ENCODE peak calls at places on chromosomes 16 and 17, in eight cellular contexts. One of them, this sample, is unnamed.

GRCh38 chr17:27974531-27975145 is 67.8 kb upstream of the NLK start:
- DNase-seq in GM12865: no peak
- DNase-seq in mesothelial cell of epicardium: no peak
- DNase-seq in LoVo: no peak
- DNase-seq in amniotic stem cell: no peak
- DNase-seq in lung: no peak
- DNase-seq in neural crest cell: no peak
- DNase-seq in H7: no peak
- DNase-seq in this sample: no peak

GRCh38 chr17:32461853-32462617 is 17.7 kb downstream of the PSMD11 start:
- DNase-seq in GM12865: peak; percentile 74
- DNase-seq in mesothelial cell of epicardium: peak; percentile 62
- DNase-seq in LoVo: peak; percentile 45
- DNase-seq in amniotic stem cell: no peak
- DNase-seq in lung: no peak
- DNase-seq in neural crest cell: peak; percentile 63
- DNase-seq in H7: peak; percentile 59
- DNase-seq in this sample: peak; percentile 69

GRCh38 chr17:57130708-57131461 is 45.8 kb downstream of the AKAP1 start:
- DNase-seq in GM12865: peak; percentile 88
- DNase-seq in mesothelial cell of epicardium: peak; percentile 84
- DNase-seq in LoVo: peak; percentile 81
- DNase-seq in amniotic stem cell: peak; percentile 62
- DNase-seq in lung: peak; percentile 85
- DNase-seq in neural crest cell: peak; percentile 91
- DNase-seq in H7: peak; percentile 97
- DNase-seq in this sample: peak; percentile 70

GRCh38 chr16:51141541-51141940 is 9.5 kb downstream of the SALL1 start:
- DNase-seq in GM12865: no peak
- DNase-seq in mesothelial cell of epicardium: no peak
- DNase-seq in LoVo: no peak
- DNase-seq in amniotic stem cell: no peak
- DNase-seq in lung: no peak
- DNase-seq in neural crest cell: no peak
- DNase-seq in H7: no peak
- DNase-seq in this sample: no peak

GRCh38 chr17:3809135-3809534 is 8.1 kb upstream of the ITGAE start:
- DNase-seq in GM12865: no peak
- DNase-seq in mesothelial cell of epicardium: no peak
- DNase-seq in LoVo: no peak
- DNase-seq in amniotic stem cell: no peak
- DNase-seq in lung: no peak
- DNase-seq in neural crest cell: no peak
- DNase-seq in H7: no peak
- DNase-seq in this sample: no peak

GRCh38 chr17:16255481-16255901 is 38.5 kb downstream of the PIGL start:
- DNase-seq in GM12865: no peak
- DNase-seq in mesothelial cell of epicardium: no peak
- DNase-seq in LoVo: no peak
- DNase-seq in amniotic stem cell: no peak
- DNase-seq in lung: peak; percentile 62
- DNase-seq in neural crest cell: no peak
- DNase-seq in H7: peak; percentile 47
- DNase-seq in this sample: no peak

GRCh38 chr17:2179615-2180295 is 123.8 kb downstream of the SMG6 start:
- DNase-seq in GM12865: no peak
- DNase-seq in mesothelial cell of epicardium: peak; percentile 73
- DNase-seq in LoVo: no peak
- DNase-seq in amniotic stem cell: no peak
- DNase-seq in lung: peak; percentile 77
- DNase-seq in neural crest cell: no peak
- DNase-seq in H7: no peak
- DNase-seq in this sample: no peak

GRCh38 chr16:17215306-17215705 is 255.5 kb downstream of the XYLT1 start:
- DNase-seq in GM12865: no peak
- DNase-seq in mesothelial cell of epicardium: no peak
- DNase-seq in LoVo: no peak
- DNase-seq in amniotic stem cell: no peak
- DNase-seq in lung: no peak
- DNase-seq in neural crest cell: no peak
- DNase-seq in H7: no peak
- DNase-seq in this sample: no peak

GRCh38 chr17:62898239-62898864 is 67.7 kb upstream of the TANC2 start:
- DNase-seq in GM12865: no peak
- DNase-seq in mesothelial cell of epicardium: no peak
- DNase-seq in LoVo: no peak
- DNase-seq in amniotic stem cell: no peak
- DNase-seq in lung: no peak
- DNase-seq in neural crest cell: no peak
- DNase-seq in H7: no peak
- DNase-seq in this sample: no peak

GRCh38 chr16:28925386-28926228 is 569 bp upstream of the RABEP2 start:
- DNase-seq in GM12865: peak; percentile 95
- DNase-seq in mesothelial cell of epicardium: peak; percentile 79
- DNase-seq in LoVo: peak; percentile 71
- DNase-seq in amniotic stem cell: peak; percentile 58
- DNase-seq in lung: peak; percentile 78
- DNase-seq in neural crest cell: no peak
- DNase-seq in H7: no peak
- DNase-seq in this sample: no peak

GRCh38 chr16:88686062-88686438 is 257 bp downstream of the SNAI3 start:
- DNase-seq in GM12865: no peak
- DNase-seq in mesothelial cell of epicardium: peak; percentile 56
- DNase-seq in LoVo: peak; percentile 42
- DNase-seq in amniotic stem cell: no peak
- DNase-seq in lung: no peak
- DNase-seq in neural crest cell: no peak
- DNase-seq in H7: no peak
- DNase-seq in this sample: no peak

GRCh38 chr16:87072101-87072500 is 245.1 kb downstream of the C16orf95 start:
- DNase-seq in GM12865: no peak
- DNase-seq in mesothelial cell of epicardium: no peak
- DNase-seq in LoVo: no peak
- DNase-seq in amniotic stem cell: no peak
- DNase-seq in lung: no peak
- DNase-seq in neural crest cell: no peak
- DNase-seq in H7: no peak
- DNase-seq in this sample: no peak

GRCh38 chr17:58913971-58914769 is 158.5 kb downstream of the PPM1E start:
- DNase-seq in GM12865: no peak
- DNase-seq in mesothelial cell of epicardium: no peak
- DNase-seq in LoVo: no peak
- DNase-seq in amniotic stem cell: no peak
- DNase-seq in lung: no peak
- DNase-seq in neural crest cell: no peak
- DNase-seq in H7: no peak
- DNase-seq in this sample: no peak

GRCh38 chr16:23009075-23009474 is 140.2 kb downstream of the USP31 start:
- DNase-seq in GM12865: no peak
- DNase-seq in mesothelial cell of epicardium: no peak
- DNase-seq in LoVo: no peak
- DNase-seq in amniotic stem cell: no peak
- DNase-seq in lung: no peak
- DNase-seq in neural crest cell: no peak
- DNase-seq in H7: no peak
- DNase-seq in this sample: no peak

GRCh38 chr17:44204453-44204882 is 4.8 kb upstream of the ATXN7L3 start:
- DNase-seq in GM12865: no peak
- DNase-seq in mesothelial cell of epicardium: no peak
- DNase-seq in LoVo: no peak
- DNase-seq in amniotic stem cell: no peak
- DNase-seq in lung: no peak
- DNase-seq in neural crest cell: no peak
- DNase-seq in H7: no peak
- DNase-seq in this sample: no peak

This sample was measured in SK-N-DZ.